ENCODE peak calls at places on chromosomes 6 and 20, in eight cellular contexts. L, O, T, I, E, R, U and W are unnamed samples.

GRCh38 chr6:33204415-33205171 is at the start of gene HSD17B8:
- DNase-seq in E (peak; percentile 79), O (peak; percentile 75), T (peak; percentile 96), L (peak; percentile 95), I (peak; percentile 98), R (peak; percentile 74), U (peak; percentile 96), W (peak; percentile 37)

GRCh38 chr6:2021713-2022125 is 223.7 kb downstream of the GMDS start:
- DNase-seq in I (no peak), O (peak; percentile 6), E (peak; percentile 58), T (peak; percentile 67), R (no peak), U (peak; percentile 83), L (peak; percentile 64), W (no peak)

GRCh38 chr6:17300637-17301036 is 19.5 kb downstream of the RBM24 start:
- DNase-seq in U (no peak), I (no peak), T (no peak), L (no peak), O (no peak), E (no peak), R (no peak), W (no peak)

GRCh38 chr6:144809120-144809519 is 524.0 kb downstream of the UTRN start:
- DNase-seq in R (no peak), O (peak; percentile 8), L (no peak), T (no peak), I (no peak), E (no peak), U (no peak), W (no peak)

GRCh38 chr6:5151295-5151954 is 66.3 kb downstream of the PPP1R3G start:
- DNase-seq in U (no peak), T (no peak), I (no peak), O (no peak), R (no peak), E (no peak), L (no peak), W (no peak)

GRCh38 chr6:56649053-56649769 is 6.5 kb upstream of the DST start:
- DNase-seq in E (no peak), L (no peak), I (no peak), O (no peak), T (no peak), U (no peak), R (no peak), W (no peak)

GRCh38 chr20:48705208-48706115 is 122.3 kb downstream of the PREX1 start:
- DNase-seq in U (no peak), R (no peak), L (no peak), O (no peak), T (no peak), I (no peak), E (no peak), W (no peak)

GRCh38 chr20:40754372-40754943 is 65.4 kb upstream of the MAFB start:
- DNase-seq in T (peak; percentile 16), E (no peak), I (no peak), U (peak; percentile 76), L (no peak), O (no peak), R (no peak), W (no peak)

GRCh38 chr20:57448764-57449354 is 57.7 kb downstream of the RBM38 start:
- DNase-seq in L (no peak), R (no peak), I (no peak), E (no peak), T (no peak), O (no peak), U (no peak), W (no peak)
- H3K27ac ChIP-seq in L (no peak overlapping the region), R (no peak overlapping the region), I (no peak overlapping the region), E (no peak overlapping the region), T (no peak overlapping the region), O (no peak overlapping the region), U (no peak overlapping the region), W (no peak overlapping the region)

GRCh38 chr6:159977242-159978214 is 8.6 kb downstream of the IGF2R start:
- DNase-seq in L (no peak), O (no peak), I (no peak), T (peak; percentile 67), E (no peak), R (no peak), U (peak; percentile 77), W (no peak)

GRCh38 chr6:159974932-159975331 is 6.0 kb downstream of the IGF2R start:
- DNase-seq in L (no peak), R (no peak), T (no peak), E (no peak), O (no peak), U (no peak), I (peak; percentile 56), W (no peak)

GRCh38 chr6:159978291-159979135 is 9.6 kb downstream of the IGF2R start:
- DNase-seq in I (no peak), O (no peak), R (no peak), U (no peak), L (no peak), T (peak; percentile 73), E (no peak), W (no peak)

GRCh38 chr6:159979136-159979874 is 10.4 kb downstream of the IGF2R start:
- DNase-seq in O (peak; percentile 71), L (no peak), I (peak; percentile 78), R (no peak), U (no peak), T (peak; percentile 56), E (no peak), W (peak; percentile 51)

DNA sequence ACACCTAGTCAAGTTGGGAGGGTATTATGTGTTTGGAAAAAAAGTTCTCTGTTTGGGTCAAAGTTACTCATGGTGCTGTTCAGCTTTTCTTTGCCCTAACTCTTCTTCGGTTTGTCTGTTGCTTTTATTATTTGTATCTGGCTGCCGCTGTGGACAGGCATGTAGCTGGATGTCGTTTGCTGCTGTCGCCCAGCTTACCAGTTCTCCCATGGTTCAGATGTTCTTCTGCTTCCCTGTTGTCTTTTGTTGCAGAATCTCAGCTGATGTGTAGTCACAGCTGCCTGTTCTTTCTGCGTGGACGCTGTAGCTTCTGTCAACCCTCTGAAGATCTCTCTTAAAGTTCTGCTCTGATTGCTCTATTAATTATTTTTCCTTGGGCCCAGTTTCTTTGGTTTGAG is 8.0 kb downstream of the IGF2R start:
- DNase-seq in U (no peak), O (no peak), L (no peak), T (no peak), I (no peak), R (no peak), E (no peak), W (no peak)
- H3K27ac ChIP-seq in U (peak overlapping the region; percentile 71), O (no peak overlapping the region), L (peak overlapping the region; percentile 39), T (no peak overlapping the region), I (peak overlapping the region; percentile 42), R (peak overlapping the region; percentile 47), E (no peak overlapping the region), W (peak overlapping the region; percentile 2)

GRCh38 chr6:20464041-20464440 is 62.4 kb downstream of the E2F3 start:
- DNase-seq in O (no peak), U (no peak), T (no peak), E (no peak), I (no peak), R (no peak), L (no peak), W (no peak)

GRCh38 chr6:20468179-20468578 is 66.1 kb upstream of the CDKAL1 start:
- DNase-seq in O (no peak), T (no peak), E (no peak), U (no peak), I (no peak), R (no peak), L (no peak), W (no peak)

GRCh38 chr6:20464847-20465246 is 63.2 kb downstream of the E2F3 start:
- DNase-seq in O (no peak), I (no peak), U (no peak), E (no peak), R (no peak), L (no peak), T (no peak), W (no peak)

GRCh38 chr6:20463396-20463795 is 61.7 kb downstream of the E2F3 start:
- DNase-seq in O (no peak), L (no peak), R (no peak), T (no peak), I (no peak), U (no peak), E (no peak), W (no peak)

DNA sequence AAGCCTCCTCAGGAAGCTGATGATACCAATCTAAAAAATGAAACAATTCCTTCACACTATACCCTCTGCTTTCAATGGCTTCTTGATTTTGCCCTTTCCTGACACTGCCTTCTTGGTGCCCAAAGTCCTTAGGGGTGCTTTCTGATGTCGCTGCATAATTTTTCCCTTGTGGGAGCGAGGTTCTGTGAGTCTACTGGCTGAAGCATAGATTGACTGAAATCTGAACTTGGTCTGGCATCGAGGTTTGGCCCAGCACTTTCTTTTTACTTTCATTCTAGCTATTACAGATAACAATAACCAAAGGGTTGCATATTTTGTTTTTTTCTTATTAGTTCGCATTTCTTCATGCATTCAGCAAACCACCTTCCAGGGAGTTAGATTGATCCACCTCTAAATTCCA is 65.8 kb downstream of the E2F3 start:
- DNase-seq in T (no peak), E (no peak), O (no peak), U (no peak), R (no peak), I (no peak), L (no peak), W (no peak)
- H3K27ac ChIP-seq in T (no peak overlapping the region), E (no peak overlapping the region), O (no peak overlapping the region), U (no peak overlapping the region), R (no peak overlapping the region), I (no peak overlapping the region), L (no peak overlapping the region), W (no peak overlapping the region)

GRCh38 chr20:10565922-10566897 is 107.6 kb downstream of the JAG1 start:
- DNase-seq in I (no peak), O (no peak), E (no peak), L (no peak), R (no peak), T (no peak), U (no peak), W (no peak)
- H3K27ac ChIP-seq in I (no peak overlapping the region), O (peak overlapping the region; percentile 51), E (peak overlapping the region; percentile 41), L (no peak overlapping the region), R (peak overlapping the region; percentile 38), T (no peak overlapping the region), U (peak overlapping the region; percentile 40), W (no peak overlapping the region)

DNA sequence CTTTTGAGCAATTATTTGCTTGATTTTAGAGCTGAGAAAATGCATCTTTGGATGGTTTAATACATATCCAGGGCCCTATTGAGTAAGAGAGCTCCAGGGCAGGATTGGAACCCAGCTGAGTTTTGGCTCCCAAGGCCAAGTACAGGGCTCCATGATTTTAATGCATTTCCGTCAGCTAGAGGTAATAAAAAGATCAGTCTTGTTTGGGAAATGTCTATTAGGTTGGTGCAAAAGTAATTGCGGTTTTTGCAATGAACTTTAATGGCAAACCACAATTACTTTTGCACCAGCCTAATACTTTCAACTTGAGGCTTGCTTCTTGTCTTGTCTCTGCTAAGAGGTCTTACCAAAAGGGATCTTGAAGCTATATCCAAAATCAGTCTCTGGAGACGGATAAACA is 29.4 kb upstream of the CDH4 start:
- DNase-seq in L (no peak), U (no peak), E (no peak), R (no peak), O (no peak), I (no peak), T (no peak), W (no peak)
- H3K27ac ChIP-seq in L (no peak overlapping the region), U (no peak overlapping the region), E (no peak overlapping the region), R (no peak overlapping the region), O (no peak overlapping the region), I (no peak overlapping the region), T (no peak overlapping the region), W (no peak overlapping the region)